ENCODE peak calls at places on chromosomes 13 and 19, in six cellular contexts. B is ovary, G is stomach, P is prostate gland, U is IMR-90, M is breast epithelium. R is an unnamed sample.

GRCh38 chr13:26050568-26051230 is 1.1 kb downstream of the SHISA2 start:
- DNase-seq in M (no peak), P (no peak), G (peak; percentile 49), U (no peak), B (no peak), R (no peak)

GRCh38 chr19:39146091-39146490 is 20.5 kb downstream of the PAK4 start:
- DNase-seq in P (no peak), U (no peak), B (no peak), G (no peak), M (no peak), R (no peak)

GRCh38 chr19:2555422-2556220 is 79.7 kb downstream of the GADD45B start:
- DNase-seq in M (no peak), U (no peak), G (no peak), B (no peak), P (no peak), R (no peak)

GRCh38 chr19:43910884-43911283 is 24.2 kb downstream of the ZNF45 start:
- DNase-seq in P (no peak), U (no peak), M (no peak), G (no peak), B (no peak), R (no peak)

GRCh38 chr13:98798849-98799645 is 46.6 kb upstream of the SLC15A1 start:
- DNase-seq in M (no peak), G (no peak), B (no peak), U (peak; percentile 61), P (no peak), R (no peak)

GRCh38 chr19:49217382-49217781 is 59.8 kb downstream of the TRPM4 start:
- DNase-seq in M (no peak), U (peak; percentile 72), P (no peak), G (no peak), B (no peak), R (no peak)

GRCh38 chr13:75889427-75889826 is 253.3 kb downstream of the LMO7 start:
- DNase-seq in G (no peak), B (no peak), M (no peak), P (no peak), U (no peak), R (no peak)

GRCh38 chr19:48735031-48735615 is 5.3 kb downstream of the RASIP1 start:
- DNase-seq in G (no peak), U (no peak), P (no peak), B (no peak), M (no peak), R (no peak)

GRCh38 chr13:20428666-20429644 is 96.7 kb downstream of the CRYL1 start:
- DNase-seq in P (no peak), G (no peak), U (peak; percentile 61), B (no peak), M (no peak), R (no peak)

GRCh38 chr19:16605115-16605514 is 22.9 kb downstream of the MED26 start:
- DNase-seq in P (no peak), G (no peak), M (no peak), U (no peak), B (no peak), R (no peak)

GRCh38 chr19:7868671-7869452 is 5.3 kb downstream of the PRR36 start:
- DNase-seq in U (peak; percentile 44), G (peak; percentile 84), P (peak; percentile 44), M (peak; percentile 68), B (peak; percentile 83), R (peak; percentile 92)

GRCh38 chr13:24921003-24921402 is 157.0 kb downstream of the RNF17 start:
- DNase-seq in U (no peak), M (no peak), B (no peak), G (no peak), P (no peak), R (no peak)

GRCh38 chr13:95833713-95834112 is 156.8 kb downstream of the DNAJC3 start:
- DNase-seq in M (no peak), U (peak; percentile 11), G (no peak), B (no peak), P (no peak), R (no peak)

GRCh38 chr13:44050450-44051063 is 170.9 kb downstream of the LACC1 start:
- DNase-seq in P (no peak), U (peak; percentile 52), B (no peak), G (no peak), M (no peak), R (peak; percentile 32)

GRCh38 chr19:2982983-2983350 is 5.6 kb downstream of the TLE6 start:
- DNase-seq in G (peak; percentile 90), B (peak; percentile 93), M (peak; percentile 96), P (peak; percentile 92), U (peak; percentile 68), R (no peak)

GRCh38 chr13:23632741-23633140 is 62.5 kb downstream of the TNFRSF19 start:
- DNase-seq in B (no peak), G (no peak), M (no peak), U (no peak), P (no peak), R (no peak)

GRCh38 chr19:10155834-10156233 is 36.1 kb upstream of the EIF3G start:
- DNase-seq in M (no peak), B (no peak), U (peak; percentile 34), G (no peak), P (no peak), R (no peak)

GRCh38 chr19:54137913-54138776 is 583 bp downstream of the CNOT3 start:
- DNase-seq in G (no peak), P (no peak), U (no peak), M (no peak), B (no peak), R (no peak)

GRCh38 chr13:30043631-30043925 is 193.2 kb upstream of the UBL3 start:
- DNase-seq in G (no peak), M (no peak), B (no peak), P (no peak), U (no peak), R (no peak)

GRCh38 chr13:89003656-89004055 is 1332.5 kb downstream of the SLITRK5 start:
- DNase-seq in G (no peak), P (no peak), M (no peak), B (no peak), U (no peak), R (no peak)

GRCh38 chr13:80040219-80040976 is 300.5 kb downstream of the SPRY2 start:
- DNase-seq in G (no peak), B (no peak), P (no peak), U (peak; percentile 100), M (no peak), R (peak; percentile 68)

GRCh38 chr13:79709526-79709925 is 228.6 kb downstream of the NDFIP2 start:
- DNase-seq in M (no peak), U (peak; percentile 13), B (no peak), G (no peak), P (no peak), R (no peak)

GRCh38 chr13:71759506-71760225 is 107.3 kb downstream of the DACH1 start:
- DNase-seq in B (no peak), U (no peak), M (no peak), P (no peak), G (no peak), R (no peak)

GRCh38 chr19:35013047-35013819 is 13.1 kb downstream of the GRAMD1A start:
- DNase-seq in M (peak; percentile 57), G (peak; percentile 83), B (peak; percentile 77), P (peak; percentile 64), U (peak; percentile 57), R (no peak)
- TF ChIP-seq POLR2A in M (no peak), G (no peak), B (no peak), P (no peak), U (no peak), R (no peak)

GRCh38 chr13:35856721-35857346 is 274.3 kb downstream of the DCLK1 start:
- DNase-seq in G (no peak), B (no peak), P (no peak), U (no peak), M (no peak), R (no peak)

GRCh38 chr13:35851238-35851814 is 279.9 kb downstream of the DCLK1 start:
- DNase-seq in U (no peak), G (no peak), B (no peak), P (no peak), M (no peak), R (no peak)

GRCh38 chr13:35856084-35856483 is 275.1 kb downstream of the DCLK1 start:
- DNase-seq in G (no peak), B (no peak), P (no peak), M (no peak), U (no peak), R (no peak)

GRCh38 chr13:35855531-35856019 is 275.6 kb downstream of the DCLK1 start:
- DNase-seq in G (no peak), P (no peak), U (no peak), M (no peak), B (no peak), R (peak; percentile 63)

GRCh38 chr13:35854286-35854685 is 276.9 kb downstream of the DCLK1 start:
- DNase-seq in M (no peak), B (no peak), P (no peak), G (no peak), U (no peak), R (no peak)
- TF ChIP-seq POLR2A in M (no peak), B (no peak), P (no peak), G (no peak), U (no peak), R (no peak)

GRCh38 chr19:13959141-13959961 is 7.0 kb downstream of the DCAF15 start:
- DNase-seq in G (no peak), U (no peak), P (no peak), B (no peak), M (no peak), R (no peak)

GRCh38 chr19:13961826-13962737 is 9.8 kb downstream of the DCAF15 start:
- DNase-seq in P (no peak), M (no peak), B (no peak), U (peak; percentile 13), G (no peak), R (no peak)

GRCh38 chr19:13958043-13958442 is 5.7 kb downstream of the DCAF15 start:
- DNase-seq in P (no peak), U (no peak), M (no peak), B (no peak), G (no peak), R (no peak)

GRCh38 chr19:13960863-13961784 is 8.8 kb downstream of the DCAF15 start:
- DNase-seq in M (no peak), P (no peak), B (no peak), U (no peak), G (no peak), R (no peak)

DNA sequence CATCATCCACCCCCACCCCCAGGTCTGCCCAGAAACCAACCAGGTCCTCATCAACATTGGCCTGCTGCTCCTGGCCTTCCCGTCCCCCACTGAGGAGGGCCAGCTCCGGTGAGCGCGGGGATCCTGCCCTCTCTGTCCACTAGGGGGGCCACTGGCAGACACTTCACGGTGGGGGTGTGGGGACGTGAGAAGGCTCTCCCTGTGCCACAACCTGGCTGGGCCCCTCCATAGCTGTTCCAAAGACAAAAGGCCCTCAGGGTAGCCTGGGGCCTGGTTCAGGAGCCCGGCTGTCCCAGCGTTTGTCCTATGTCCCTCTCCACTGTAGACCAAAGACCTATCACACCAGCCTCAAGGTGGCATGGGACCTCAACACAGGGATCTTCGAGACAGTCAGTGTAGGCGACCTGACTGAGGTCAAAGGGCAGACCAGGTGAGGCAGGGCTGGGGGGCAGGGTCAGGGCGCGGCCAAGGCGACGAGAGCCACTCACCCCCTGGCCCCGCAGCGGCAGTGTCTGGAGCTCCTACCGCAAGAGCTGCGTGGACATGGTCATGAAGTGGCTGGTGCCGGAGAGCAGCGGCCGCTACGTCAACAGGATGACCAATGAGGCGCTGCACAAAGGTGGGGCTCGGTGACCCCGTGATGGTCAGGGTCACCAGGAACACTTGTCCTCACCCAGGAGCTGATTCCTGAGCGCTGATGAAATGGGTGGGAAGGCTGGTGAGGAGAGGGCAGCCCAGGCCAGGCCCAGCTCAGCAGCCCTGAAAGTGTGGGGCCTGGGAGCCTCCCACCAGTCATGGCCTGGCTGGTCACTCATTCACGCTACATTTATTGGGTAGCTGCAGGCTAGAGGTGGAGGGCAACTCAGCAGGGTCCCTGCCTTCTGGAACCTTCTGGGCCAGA is 7.9 kb downstream of the DCAF15 start:
- DNase-seq in P (no peak), U (no peak), M (no peak), B (no peak), G (no peak), R (no peak)
- TF ChIP-seq POLR2A in P (no peak), U (no peak), M (no peak), B (no peak), G (no peak), R (no peak)

GRCh38 chr19:47020992-47021496 is 1.4 kb downstream of the NPAS1 start:
- DNase-seq in U (no peak), G (no peak), P (no peak), B (no peak), M (no peak), R (no peak)
- TF ChIP-seq POLR2A in U (no peak), G (no peak), P (no peak), B (no peak), M (no peak), R (no peak)